ENCODE peak calls at places on chromosomes 5 and 9, in nine cellular contexts. C is LoVo, F is NCI-H510A treated with DMSO at 0.1 percent for 48 hours, H is hippocampal formation, W is HFFc6, B is GDM1, Y is HS-5, Z is M059J, A is occipital lobe. V is an unnamed sample.

GRCh38 chr5:145158654-145159199 is 676.4 kb downstream of the PRELID2 start:
- DNase-seq in C (no peak), F (no peak), H (no peak), W (no peak), B (no peak), Y (no peak), Z (no peak), A (no peak), V (peak; percentile 3)

GRCh38 chr5:25414746-25415145 is 770.0 kb upstream of the CDH10 start:
- DNase-seq in C (no peak), F (no peak), H (no peak), W (no peak), B (no peak), Y (peak; percentile 65), Z (peak; percentile 64), A (no peak), V (peak; percentile 4)

GRCh38 chr9:118529210-118529609 is 825.0 kb downstream of the TLR4 start:
- DNase-seq in C (no peak), F (no peak), H (no peak), W (peak; percentile 4), B (peak; percentile 8), Y (no peak), Z (peak; percentile 69), A (no peak), V (peak; percentile 21)

GRCh38 chr9:108742191-108742590 is 113.6 kb downstream of the ACTL7B start:
- DNase-seq in C (no peak), F (no peak), H (no peak), W (no peak), B (no peak), Y (no peak), Z (no peak), A (no peak), V (no peak)

GRCh38 chr9:111272571-111272970 is 57.5 kb downstream of the OR2K2 start:
- DNase-seq in C (no peak), F (no peak), H (no peak), W (no peak), B (no peak), Y (no peak), Z (no peak), A (no peak), V (no peak)

GRCh38 chr9:36603006-36603405 is 30.3 kb downstream of the MELK start:
- DNase-seq in C (no peak), F (no peak), H (no peak), W (peak; percentile 41), B (no peak), Y (peak; percentile 13), Z (peak; percentile 19), A (no peak), V (peak; percentile 60)

GRCh38 chr9:81898851-81899250 is 29.4 kb upstream of the SPATA31D4 start:
- DNase-seq in C (no peak), F (no peak), H (no peak), W (no peak), B (no peak), Y (no peak), Z (no peak), A (no peak), V (peak; percentile 30)

GRCh38 chr9:120252248-120252647 is 327.7 kb downstream of the CDK5RAP2 start:
- DNase-seq in C (no peak), F (no peak), H (no peak), W (no peak), B (no peak), Y (no peak), Z (no peak), A (no peak), V (peak; percentile 4)

GRCh38 chr9:135062254-135062653 is 25.2 kb upstream of the OLFM1 start:
- DNase-seq in C (no peak), F (no peak), H (no peak), W (no peak), B (no peak), Y (no peak), Z (no peak), A (no peak), V (no peak)

GRCh38 chr9:108103294-108103693 is 613.7 kb upstream of the KLF4 start:
- DNase-seq in C (no peak), F (no peak), H (no peak), W (no peak), B (no peak), Y (no peak), Z (peak; percentile 78), A (no peak), V (peak; percentile 46)

GRCh38 chr5:162209005-162209605 is 141.5 kb downstream of the GABRG2 start:
- DNase-seq in C (peak; percentile 48), F (no peak), H (peak; percentile 36), W (no peak), B (peak; percentile 28), Y (no peak), Z (peak; percentile 8), A (no peak), V (peak; percentile 2)

GRCh38 chr5:58974083-58974482 is 391.2 kb downstream of the RAB3C start:
- DNase-seq in C (no peak), F (no peak), H (no peak), W (no peak), B (no peak), Y (no peak), Z (peak; percentile 54), A (no peak), V (no peak)

GRCh38 chr5:93583799-93584530 is 943 bp downstream of the NR2F1 start:
- DNase-seq in C (peak; percentile 59), F (peak; percentile 14), H (no peak), W (peak; percentile 46), B (no peak), Y (no peak), Z (peak; percentile 56), A (no peak), V (peak; percentile 38)

GRCh38 chr9:77569335-77569734 is 78.8 kb downstream of the GNA14 start:
- DNase-seq in C (no peak), F (no peak), H (no peak), W (no peak), B (no peak), Y (no peak), Z (no peak), A (no peak), V (no peak)

GRCh38 chr5:31987985-31988710 is 186.0 kb downstream of the GOLPH3 start:
- DNase-seq in C (peak; percentile 64), F (no peak), H (no peak), W (peak; percentile 96), B (no peak), Y (peak; percentile 100), Z (peak; percentile 100), A (no peak), V (peak; percentile 94)

GRCh38 chr9:21708225-21708624 is 94.2 kb upstream of the MTAP start:
- DNase-seq in C (no peak), F (no peak), H (no peak), W (peak; percentile 16), B (no peak), Y (no peak), Z (no peak), A (no peak), V (no peak)

GRCh38 chr5:151123897-151124751 is 33.5 kb downstream of the ANXA6 start:
- DNase-seq in C (peak; percentile 48), F (no peak), H (no peak), W (no peak), B (no peak), Y (no peak), Z (peak; percentile 67), A (no peak), V (peak; percentile 41)

GRCh38 chr5:177317959-177318377 is 6.3 kb upstream of the MXD3 start:
- DNase-seq in C (peak; percentile 69), F (peak; percentile 46), H (peak; percentile 21), W (peak; percentile 70), B (peak; percentile 65), Y (no peak), Z (peak; percentile 72), A (peak; percentile 53), V (peak; percentile 82)

GRCh38 chr5:37773809-37774208 is 66.0 kb downstream of the GDNF start:
- DNase-seq in C (no peak), F (no peak), H (no peak), W (no peak), B (no peak), Y (no peak), Z (no peak), A (no peak), V (no peak)

GRCh38 chr5:145509336-145510150 is 325.6 kb downstream of the PRELID2 start:
- DNase-seq in C (no peak), F (no peak), H (no peak), W (peak; percentile 6), B (no peak), Y (no peak), Z (no peak), A (no peak), V (peak; percentile 31)

GRCh38 chr9:132187006-132187760 is 25.3 kb downstream of the NTNG2 start:
- DNase-seq in C (no peak), F (peak; percentile 42), H (no peak), W (no peak), B (no peak), Y (no peak), Z (no peak), A (no peak), V (no peak)

GRCh38 chr9:124389146-124389939 is 25.9 kb downstream of the PSMB7 start:
- DNase-seq in C (no peak), F (peak; percentile 73), H (no peak), W (no peak), B (no peak), Y (no peak), Z (no peak), A (no peak), V (no peak)

GRCh38 chr9:107732781-107733529 is 243.4 kb upstream of the KLF4 start:
- DNase-seq in C (no peak), F (no peak), H (no peak), W (peak; percentile 60), B (no peak), Y (no peak), Z (peak; percentile 92), A (no peak), V (peak; percentile 52)

GRCh38 chr9:112711050-112711689 is 6.7 kb downstream of the INIP start:
- DNase-seq in C (no peak), F (peak; percentile 30), H (peak; percentile 83), W (peak; percentile 51), B (no peak), Y (no peak), Z (peak; percentile 44), A (no peak), V (peak; percentile 66)

GRCh38 chr9:77472646-77473045 is 175.5 kb downstream of the GNA14 start:
- DNase-seq in C (no peak), F (no peak), H (no peak), W (no peak), B (no peak), Y (no peak), Z (no peak), A (no peak), V (peak; percentile 60)

GRCh38 chr5:28403846-28404245 is 1365.5 kb upstream of the CDH9 start:
- DNase-seq in C (no peak), F (no peak), H (no peak), W (no peak), B (no peak), Y (no peak), Z (peak; percentile 9), A (no peak), V (peak; percentile 15)

GRCh38 chr5:34680896-34681295 is 24.8 kb downstream of the RAI14 start:
- DNase-seq in C (no peak), F (no peak), H (no peak), W (no peak), B (no peak), Y (no peak), Z (no peak), A (no peak), V (no peak)

GRCh38 chr5:135695656-135696055 is 116.9 kb upstream of the CXCL14 start:
- DNase-seq in C (no peak), F (no peak), H (no peak), W (no peak), B (no peak), Y (no peak), Z (no peak), A (no peak), V (no peak)

GRCh38 chr9:133803028-133803585 is 65.0 kb upstream of the SARDH start:
- DNase-seq in C (no peak), F (no peak), H (no peak), W (no peak), B (no peak), Y (no peak), Z (peak; percentile 22), A (no peak), V (peak; percentile 55)

GRCh38 chr5:143101134-143101533 is 302.4 kb downstream of the NR3C1 start:
- DNase-seq in C (no peak), F (no peak), H (no peak), W (no peak), B (no peak), Y (no peak), Z (no peak), A (no peak), V (no peak)

GRCh38 chr5:4542145-4542778 is 597.9 kb upstream of the ADAMTS16 start:
- DNase-seq in C (no peak), F (no peak), H (no peak), W (no peak), B (no peak), Y (no peak), Z (no peak), A (no peak), V (no peak)